ENCODE peak calls at places on chromosomes 1 and 21, in four cellular contexts. R is HepG2, G is fibroblast of lung, V is neural progenitor cell. P is an unnamed sample. For H3K4me1, the result is how much of the 10 kb centered on the place peaks cover.

GRCh38 chr1:239956230-239956629 is 135.5 kb upstream of the FMN2 start:
- DNase-seq in R (no peak), G (no peak), V (no peak), P (no peak)

GRCh38 chr21:32516729-32517649 is 68.3 kb downstream of the TCP10L start:
- DNase-seq in R (no peak), G (peak), V (no peak), P (peak)

GRCh38 chr1:22915816-22916468 is 56.7 kb downstream of the LACTBL1 start:
- DNase-seq in R (no peak), G (no peak), V (peak), P (no peak)

GRCh38 chr1:211468595-211468994 is 23.4 kb downstream of the RD3 start:
- DNase-seq in R (no peak), G (no peak), V (no peak), P (no peak)

GRCh38 chr1:228369608-228370438 is 36.8 kb downstream of the TRIM11 start:
- DNase-seq in R (no peak), G (no peak), V (no peak), P (no peak)

GRCh38 chr1:12345350-12346217 is 115.8 kb downstream of the VPS13D start:
- DNase-seq in R (no peak), G (no peak), V (no peak), P (no peak)

GRCh38 chr1:11704226-11704619 is 12.7 kb downstream of the DRAXIN start:
- DNase-seq in R (no peak), G (no peak), V (peak), P (no peak)

GRCh38 chr1:7579831-7580804 is 191.0 kb upstream of the VAMP3 start:
- DNase-seq in R (no peak), G (no peak), V (no peak), P (no peak)

GRCh38 chr1:223714421-223714724 is 2.0 kb downstream of the CAPN2 start:
- DNase-seq in R (no peak), G (no peak), V (no peak), P (no peak)
- H3K4me1 ChIP-seq in R (half or more), G (under half), V (under half), P (half or more)

DNA sequence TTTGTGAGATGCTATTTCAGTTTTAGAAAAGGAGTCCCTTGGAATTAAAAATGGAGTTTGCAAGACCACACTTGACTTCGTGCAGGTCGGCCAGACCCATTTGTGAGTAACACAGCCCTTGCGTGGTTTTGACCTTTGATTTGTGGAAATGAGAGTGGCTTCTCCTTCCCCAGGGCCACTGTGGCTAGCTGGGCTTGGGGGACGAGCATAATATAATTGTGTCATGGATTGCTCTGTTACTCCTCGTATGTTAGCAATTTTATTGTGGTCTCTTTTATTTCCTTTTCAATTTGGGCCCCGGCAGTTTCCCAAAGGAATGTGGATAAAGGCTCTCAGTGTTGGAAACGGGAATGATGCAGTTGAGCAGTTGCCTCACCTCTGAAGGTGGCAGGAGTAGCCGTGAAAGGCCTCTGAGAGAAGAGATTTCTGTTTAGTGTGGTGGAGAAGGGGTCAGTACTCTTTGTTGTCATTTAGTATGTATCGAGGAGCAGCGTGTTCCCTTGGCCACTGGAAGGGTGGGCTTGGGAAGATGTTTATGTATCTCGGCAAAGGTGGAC is 194.6 kb downstream of the PBX1 start:
- DNase-seq in R (no peak), G (peak), V (no peak), P (no peak)
- H2AFZ ChIP-seq in R (no peak), G (peak), V (no peak), P (no peak)

DNA sequence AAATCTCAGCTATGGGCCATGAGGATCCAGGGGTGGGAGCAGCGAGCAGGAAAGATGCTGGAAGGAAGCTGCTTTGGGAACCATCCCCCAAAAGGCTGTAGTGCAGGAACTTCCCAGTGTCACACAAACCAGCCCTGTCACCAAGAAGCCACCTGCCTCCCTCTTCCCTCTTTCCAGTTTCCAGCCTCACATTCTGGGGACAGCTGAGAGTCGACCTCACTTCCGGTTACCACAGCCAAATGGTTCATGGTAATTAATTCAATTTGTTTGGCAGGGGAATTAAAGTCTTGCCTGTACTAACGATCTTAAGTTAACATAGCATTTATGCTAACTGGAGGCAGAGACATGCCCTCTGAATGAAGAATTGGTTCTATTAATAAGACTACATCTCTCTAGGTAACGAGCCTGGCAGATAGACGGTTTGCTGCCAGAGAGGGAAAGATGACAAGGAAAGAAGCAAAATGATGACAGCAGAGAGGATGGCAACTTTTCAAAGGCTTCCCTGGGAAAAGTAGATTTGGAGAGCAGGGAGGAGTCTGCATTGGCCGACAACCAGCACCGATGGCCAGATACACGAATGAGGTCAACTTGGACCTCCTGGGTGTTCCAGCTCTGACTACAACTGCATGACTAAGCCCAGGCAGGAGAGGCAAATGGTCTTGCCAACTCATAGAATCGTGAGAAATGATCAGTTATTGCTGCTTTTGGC is 64.1 kb downstream of the TMCO4 start:
- DNase-seq in R (no peak), G (peak), V (no peak), P (peak)
- TF ChIP-seq CTCF in R (no peak), G (no peak), V (no peak), P (no peak)

DNA sequence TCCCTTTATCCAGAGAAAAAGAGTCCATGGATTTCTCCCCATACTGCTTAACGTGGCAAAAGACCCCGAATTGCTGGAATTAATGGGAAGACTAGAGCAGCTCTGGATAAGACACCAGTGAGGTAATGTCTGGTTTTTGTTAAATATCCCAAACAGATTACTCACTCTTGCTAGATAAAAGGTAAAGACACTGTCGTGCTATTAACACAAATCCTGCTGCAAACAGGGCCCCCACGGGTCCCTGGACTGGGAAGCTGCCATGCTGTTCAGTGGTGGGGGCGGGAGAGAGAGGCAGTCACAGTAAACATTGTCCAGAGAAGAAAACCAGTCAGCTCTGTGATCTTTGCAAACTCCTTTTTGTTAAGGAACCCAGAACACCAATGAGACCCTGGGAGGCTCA is 15.2 kb upstream of the SRP9 start:
- DNase-seq in R (peak), G (peak), V (no peak), P (no peak)
- H3K4me1 ChIP-seq in R (half or more), G (under half), V (under half), P (under half)